ENCODE peak calls at places on chromosomes 5 and 9, in four cellular contexts. A is PC-3, Y is GM23248, R is mesenchymal stem cell. V is an unnamed sample. For H3K4me1, the result is how much of the 10 kb centered on the place peaks cover.

GRCh38 chr9:92151691-92152393 is 36.6 kb upstream of the SPTLC1 start:
- DNase-seq in A (peak), Y (peak), R (peak), V (peak)

GRCh38 chr5:104088876-104089778 is 526.5 kb upstream of the NUDT12 start:
- DNase-seq in A (peak), Y (no peak), R (peak), V (peak)

GRCh38 chr5:178349607-178350353 is 117.2 kb upstream of the PHYKPL start:
- DNase-seq in A (no peak), Y (no peak), R (no peak), V (no peak)

GRCh38 chr9:137818286-137818685 is 59.3 kb upstream of the CACNA1B start:
- DNase-seq in A (no peak), Y (no peak), R (no peak), V (no peak)

GRCh38 chr9:95515272-95516113 is 1.3 kb downstream of the PTCH1 start:
- DNase-seq in A (no peak), Y (peak), R (peak), V (peak)

GRCh38 chr9:16131269-16131668 is 578.4 kb downstream of the CCDC171 start:
- DNase-seq in A (peak), Y (peak), R (peak), V (no peak)

GRCh38 chr9:78028926-78029325 is 2.7 kb downstream of the GNAQ start:
- DNase-seq in A (no peak), Y (peak), R (no peak), V (no peak)

GRCh38 chr5:78829811-78830499 is 155.2 kb downstream of the ARSB start:
- DNase-seq in A (no peak), Y (no peak), R (no peak), V (no peak)

GRCh38 chr5:6692906-6693305 is 20.3 kb upstream of the TENT4A start:
- DNase-seq in A (no peak), Y (no peak), R (no peak), V (no peak)

GRCh38 chr9:11966804-11967203 is 726.4 kb upstream of the TYRP1 start:
- DNase-seq in A (no peak), Y (no peak), R (no peak), V (no peak)

GRCh38 chr9:89978185-89978584 is 373.4 kb downstream of the GADD45G start:
- DNase-seq in A (peak), Y (peak), R (peak), V (no peak)

GRCh38 chr9:107410045-107410819 is 79.3 kb downstream of the KLF4 start:
- DNase-seq in A (no peak), Y (no peak), R (no peak), V (no peak)

GRCh38 chr5:14779975-14780374 is 91.6 kb downstream of the ANKH start:
- DNase-seq in A (no peak), Y (no peak), R (no peak), V (no peak)

GRCh38 chr9:111704503-111704902 is 43.1 kb downstream of the GNG10 start:
- DNase-seq in A (no peak), Y (no peak), R (no peak), V (no peak)

GRCh38 chr9:84773023-84773422 is 103.5 kb downstream of the NTRK2 start:
- DNase-seq in A (no peak), Y (peak), R (no peak), V (no peak)

GRCh38 chr9:129995409-129996160 is 47.4 kb downstream of the FNBP1 start:
- DNase-seq in A (peak), Y (peak), R (peak), V (peak)

GRCh38 chr9:117958726-117959125 is 254.5 kb downstream of the TLR4 start:
- DNase-seq in A (no peak), Y (no peak), R (no peak), V (no peak)

GRCh38 chr9:13269589-13270452 is 9.7 kb downstream of the MPDZ start:
- DNase-seq in A (no peak), Y (no peak), R (no peak), V (no peak)

GRCh38 chr5:139451176-139451575 is 11.4 kb downstream of the ECSCR start:
- DNase-seq in A (no peak), Y (no peak), R (no peak), V (no peak)

GRCh38 chr5:92908952-92909351 is 672.1 kb downstream of the NR2F1-AS1 start:
- DNase-seq in A (no peak), Y (no peak), R (peak), V (no peak)

GRCh38 chr5:32505718-32506117 is 61.2 kb upstream of the ZFR start:
- DNase-seq in A (no peak), Y (peak), R (peak), V (peak)

GRCh38 chr5:93578813-93579560 is 2.0 kb downstream of the NR2F1-AS1 start:
- DNase-seq in A (peak), Y (no peak), R (peak), V (peak)

GRCh38 chr9:135340726-135341475 is 138.7 kb upstream of the PPP1R26 start:
- DNase-seq in A (no peak), Y (no peak), R (no peak), V (no peak)

GRCh38 chr5:113487411-113487778 is 858 bp downstream of the MCC start:
- DNase-seq in A (peak), Y (peak), R (peak), V (peak)

GRCh38 chr5:16937023-16937379 is 913 bp upstream of the MYO10 start:
- DNase-seq in A (peak), Y (peak), R (no peak), V (no peak)

GRCh38 chr5:159414021-159414420 is 83.7 kb upstream of the IL12B start:
- DNase-seq in A (no peak), Y (no peak), R (no peak), V (no peak)

GRCh38 chr9:130658893-130659698 is 5.3 kb upstream of the PRDM12 start:
- DNase-seq in A (no peak), Y (no peak), R (no peak), V (no peak)

GRCh38 chr5:45038366-45038987 is 229.7 kb downstream of the MRPS30 start:
- DNase-seq in A (peak), Y (peak), R (peak), V (peak)

GRCh38 chr9:95024097-95024671 is 293.3 kb downstream of the FANCC start:
- DNase-seq in A (peak), Y (peak), R (no peak), V (no peak)

GRCh38 chr5:142102980-142103379 is 5.6 kb upstream of the NDFIP1 start:
- DNase-seq in A (no peak), Y (no peak), R (no peak), V (no peak)

GRCh38 chr5:111741270-111741669 is 15.7 kb downstream of the NREP start:
- DNase-seq in A (no peak), Y (peak), R (no peak), V (no peak)
- H3K9ac ChIP-seq in A (no peak), Y (peak), R (no peak), V (no peak)

GRCh38 chr9:93205045-93205768 is 21.3 kb downstream of the WNK2 start:
- DNase-seq in A (no peak), Y (peak), R (no peak), V (peak)
- H3K4me1 ChIP-seq in A (under half), Y (under half), R (under half), V (under half)

DNA sequence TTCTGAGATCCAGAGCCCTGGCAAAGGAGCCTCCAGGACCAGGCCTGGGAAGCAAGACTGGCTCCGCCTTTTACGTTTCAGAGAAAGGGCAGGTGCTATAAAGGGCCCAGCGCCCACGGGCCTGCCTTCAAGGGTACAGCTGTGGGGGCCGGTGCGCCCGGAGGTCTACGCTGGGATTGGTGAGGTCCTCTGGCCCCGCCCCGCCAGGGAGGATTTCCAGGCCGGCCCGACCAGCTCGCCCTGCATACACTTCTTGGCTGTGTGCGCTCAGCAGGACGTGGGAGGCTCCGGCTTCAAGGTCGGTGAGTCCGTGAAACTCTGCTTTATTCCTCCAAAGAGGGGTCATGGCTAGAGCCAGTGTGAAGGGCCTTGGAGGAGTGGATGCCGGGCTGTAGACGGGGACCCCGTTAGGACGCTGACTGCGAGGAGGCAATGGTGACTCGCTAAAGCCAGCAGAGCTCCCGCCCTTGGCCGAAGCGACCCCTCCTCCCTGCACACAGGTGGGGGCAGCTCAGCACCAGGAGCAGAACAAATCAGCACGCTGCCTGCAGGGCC is at the start of gene CKMT2:
- DNase-seq in A (no peak), Y (peak), R (peak), V (peak)
- H3K9ac ChIP-seq in A (no peak), Y (no peak), R (peak), V (peak)

GRCh38 chr9:120899490-120900037 is 22.6 kb upstream of the PHF19 start:
- DNase-seq in A (no peak), Y (no peak), R (no peak), V (no peak)
- H3K4me1 ChIP-seq in A (under half), Y (under half), R (under half), V (under half)

DNA sequence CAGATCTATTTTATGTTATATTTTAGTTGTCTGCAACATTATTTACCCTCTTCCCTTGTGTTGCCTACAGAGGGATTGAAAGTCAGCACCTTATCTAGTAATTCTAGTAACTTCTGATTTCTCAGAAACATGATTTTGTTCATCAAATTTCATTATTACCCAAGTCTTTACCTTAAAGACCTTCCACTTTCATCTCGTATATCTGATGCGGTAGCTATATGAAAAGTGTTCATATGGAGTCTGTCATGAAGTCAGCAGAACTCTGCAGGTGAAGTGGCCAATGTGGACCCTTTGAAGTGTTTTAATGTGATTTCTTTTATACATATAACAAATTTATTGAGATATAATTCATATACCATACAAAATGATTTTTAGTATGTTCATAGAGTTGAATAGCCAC is 40.0 kb downstream of the SLC44A1 start:
- DNase-seq in A (no peak), Y (no peak), R (no peak), V (no peak)
- H3K9ac ChIP-seq in A (no peak), Y (no peak), R (no peak), V (no peak)

DNA sequence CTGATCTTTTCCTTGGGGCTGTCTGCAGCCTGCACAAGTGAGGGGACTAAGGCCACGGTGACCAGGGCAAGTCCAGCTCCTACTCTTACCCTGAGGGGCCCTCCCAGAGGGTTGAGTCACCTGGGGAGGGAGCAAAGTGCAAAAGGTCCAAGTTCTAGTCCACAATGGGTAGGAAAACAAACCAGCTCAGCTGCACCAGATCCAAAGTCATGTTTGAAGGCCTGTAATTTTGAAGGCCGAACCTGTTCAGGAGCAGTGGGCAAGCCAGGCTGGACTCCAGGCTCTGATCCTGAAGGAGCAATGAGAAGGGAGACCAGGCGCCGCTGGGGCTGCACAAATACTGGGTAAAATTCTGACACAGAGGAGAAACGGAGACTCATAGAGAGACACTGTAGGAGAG is 15.8 kb upstream of the TCF7 start:
- DNase-seq in A (no peak), Y (no peak), R (no peak), V (no peak)
- H3K4me1 ChIP-seq in A (under half), Y (under half), R (under half), V (under half)

DNA sequence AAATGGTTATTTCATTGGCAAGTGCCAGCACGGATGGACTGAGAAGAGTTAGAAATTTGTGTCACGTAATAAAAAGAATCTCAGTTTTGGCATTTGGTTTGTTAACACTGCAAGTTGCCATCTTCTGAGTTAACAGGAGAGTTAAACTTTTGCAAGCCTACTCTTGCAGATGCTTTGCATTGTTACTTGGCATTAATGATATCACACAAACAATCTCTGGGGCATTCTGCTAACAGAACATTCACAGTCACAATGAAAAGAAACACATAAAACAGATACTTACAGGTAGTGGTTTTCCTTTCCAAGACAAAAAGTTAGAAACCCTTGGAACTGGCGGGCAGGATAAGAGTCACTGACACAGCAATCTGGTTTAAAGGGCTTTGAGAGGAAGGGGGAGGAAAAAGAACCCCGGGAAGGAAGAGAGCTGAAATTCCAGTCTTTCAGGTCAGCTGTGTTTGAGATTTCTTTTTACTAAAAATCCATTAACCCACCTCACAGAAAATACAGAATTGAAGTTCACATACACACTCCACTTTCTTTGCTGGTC is 524 bp downstream of the FREM1 start:
- DNase-seq in A (peak), Y (no peak), R (no peak), V (no peak)
- H3K9ac ChIP-seq in A (no peak), Y (peak), R (peak), V (peak)

GRCh38 chr5:107578051-107578635 is 92.6 kb downstream of the EFNA5 start:
- DNase-seq in A (peak), Y (peak), R (no peak), V (no peak)

GRCh38 chr5:107577551-107577950 is 93.2 kb downstream of the EFNA5 start:
- DNase-seq in A (no peak), Y (no peak), R (no peak), V (no peak)

GRCh38 chr5:107576736-107577440 is 93.8 kb downstream of the EFNA5 start:
- DNase-seq in A (peak), Y (no peak), R (no peak), V (no peak)

GRCh38 chr5:107572800-107573368 is 97.9 kb downstream of the EFNA5 start:
- DNase-seq in A (no peak), Y (no peak), R (no peak), V (no peak)

GRCh38 chr5:107576155-107576554 is 94.6 kb downstream of the EFNA5 start:
- DNase-seq in A (no peak), Y (no peak), R (no peak), V (no peak)
- H3K4me1 ChIP-seq in A (half or more), Y (under half), R (under half), V (half or more)

DNA sequence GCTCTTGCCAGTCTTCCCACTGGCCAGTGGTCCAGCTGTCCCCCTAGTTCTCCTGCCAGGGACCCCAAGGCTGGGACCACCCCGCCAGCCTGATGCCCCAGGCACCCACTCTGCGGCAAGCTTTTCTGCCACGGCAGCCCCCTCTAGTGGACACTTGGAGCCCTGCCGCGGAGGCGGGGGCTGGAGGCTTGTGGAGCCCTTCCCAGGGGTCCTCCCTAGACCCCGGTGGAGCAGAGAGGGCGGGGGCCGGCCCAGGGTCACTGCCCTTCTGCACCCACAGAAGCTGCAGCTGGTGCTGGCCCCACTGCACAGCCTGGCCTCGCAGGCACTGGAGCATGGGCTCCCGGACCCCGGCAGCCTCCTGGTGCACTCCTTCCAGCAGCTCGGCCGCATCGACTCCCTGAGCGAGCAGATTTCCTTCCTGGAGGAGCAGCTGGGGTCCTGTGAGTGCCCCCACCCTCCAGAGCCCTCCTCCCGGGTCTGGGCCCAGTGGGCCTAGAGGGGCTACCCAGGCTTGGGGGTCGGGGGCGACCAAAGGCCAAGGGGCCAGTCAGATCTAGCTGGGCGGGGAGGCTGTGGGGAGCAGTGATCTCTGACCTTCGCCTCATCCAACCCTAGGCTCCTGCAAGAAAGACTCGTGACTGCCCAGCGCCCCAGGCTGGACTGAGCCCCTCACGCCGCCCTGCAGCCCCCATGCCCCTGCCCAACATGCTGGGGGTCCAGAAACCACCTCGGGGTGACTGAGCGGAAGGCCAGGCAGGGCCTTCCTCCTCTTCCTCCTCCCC is 9.1 kb downstream of the EGFL7 start:
- DNase-seq in A (peak), Y (peak), R (no peak), V (peak)
- H3K9ac ChIP-seq in A (no peak), Y (no peak), R (no peak), V (no peak)